ENCODE peak calls at places on chromosomes 12 and 14, in six cellular contexts. U is AG04449, E is RWPE1, G is endothelial cell, Y is GM20000, P is AG10803. Q is an unnamed sample.

GRCh38 chr12:75130811-75131210 is 78.8 kb downstream of the KCNC2 start:
- DNase-seq in E (peak; percentile 86), G (no peak), P (no peak), U (no peak), Y (no peak), Q (no peak)

GRCh38 chr14:60594077-60594476 is 55.2 kb downstream of the SIX1 start:
- DNase-seq in U (no peak), G (no peak), P (no peak), E (no peak), Y (no peak), Q (no peak)

GRCh38 chr12:101570022-101570421 is 24.7 kb upstream of the MYBPC1 start:
- DNase-seq in P (peak; percentile 55), E (peak; percentile 15), G (no peak), U (peak; percentile 31), Y (peak; percentile 11), Q (no peak)

GRCh38 chr12:85057370-85057963 is 21.3 kb downstream of the LRRIQ1 start:
- DNase-seq in E (peak; percentile 11), U (no peak), G (peak; percentile 62), Y (peak; percentile 16), P (peak; percentile 53), Q (peak; percentile 13)

GRCh38 chr14:70317969-70318634 is 41.4 kb downstream of the COX16 start:
- DNase-seq in Y (peak; percentile 24), E (peak; percentile 20), P (peak; percentile 49), G (peak; percentile 59), U (peak; percentile 17), Q (peak; percentile 20)

GRCh38 chr14:78446807-78447206 is 276.6 kb downstream of the NRXN3 start:
- DNase-seq in G (peak; percentile 39), E (no peak), Y (no peak), U (no peak), P (no peak), Q (no peak)

GRCh38 chr14:24430143-24430681 is 458 bp downstream of the KHNYN start:
- DNase-seq in U (no peak), Y (peak; percentile 89), P (peak; percentile 85), G (peak; percentile 64), E (peak; percentile 67), Q (peak; percentile 88)

GRCh38 chr14:49479432-49479831 is 106.7 kb downstream of the RPS29 start:
- DNase-seq in P (peak; percentile 1), Y (no peak), G (no peak), E (no peak), U (no peak), Q (no peak)

GRCh38 chr14:31479026-31479425 is 8.8 kb downstream of the GPR33 start:
- DNase-seq in G (no peak), U (no peak), P (no peak), Y (no peak), E (no peak), Q (no peak)

GRCh38 chr12:47944685-47945340 is 18.6 kb upstream of the TMEM106C start:
- DNase-seq in U (no peak), Y (no peak), G (no peak), E (no peak), P (no peak), Q (no peak)

GRCh38 chr12:44667461-44667860 is 208.7 kb downstream of the NELL2 start:
- DNase-seq in Y (no peak), U (no peak), E (no peak), G (no peak), P (no peak), Q (no peak)

GRCh38 chr12:34394211-34395055 is 372.1 kb downstream of the ALG10 start:
- DNase-seq in U (no peak), E (no peak), Y (no peak), G (no peak), P (no peak), Q (peak; percentile 11)

GRCh38 chr12:124774462-124775167 is 89.0 kb downstream of the SCARB1 start:
- DNase-seq in G (no peak), E (no peak), P (peak; percentile 95), Y (peak; percentile 83), U (peak; percentile 76), Q (peak; percentile 75)

GRCh38 chr12:68609955-68610434 is 704 bp upstream of the RAP1B start:
- DNase-seq in U (no peak), G (no peak), E (no peak), P (peak; percentile 52), Y (no peak), Q (no peak)

GRCh38 chr14:22381751-22382150 is 207.3 kb downstream of the DAD1 start:
- DNase-seq in E (no peak), Y (no peak), P (no peak), G (no peak), U (no peak), Q (no peak)

GRCh38 chr12:81598205-81598604 is 160.9 kb downstream of the PPFIA2 start:
- DNase-seq in G (no peak), P (no peak), E (no peak), U (no peak), Y (no peak), Q (no peak)

GRCh38 chr12:53061404-53062010 is 11.6 kb downstream of the TNS2 start:
- DNase-seq in Y (no peak), U (no peak), P (no peak), G (no peak), E (no peak), Q (no peak)

GRCh38 chr12:132154941-132155770 is 10.9 kb downstream of the NOC4L start:
- DNase-seq in U (no peak), P (no peak), E (no peak), G (no peak), Y (no peak), Q (no peak)

GRCh38 chr12:105946541-105946940 is 192.2 kb downstream of the NUAK1 start:
- DNase-seq in P (no peak), U (no peak), E (no peak), Y (no peak), G (no peak), Q (no peak)

GRCh38 chr12:79765157-79765556 is 74.4 kb upstream of the PAWR start:
- DNase-seq in Y (no peak), G (no peak), E (no peak), P (peak; percentile 26), U (no peak), Q (no peak)

GRCh38 chr12:18882690-18883089 is 144.8 kb downstream of the CAPZA3 start:
- DNase-seq in U (no peak), Y (no peak), P (no peak), G (no peak), E (no peak), Q (no peak)

GRCh38 chr14:50068496-50068895 is 47.9 kb downstream of the VCPKMT start:
- DNase-seq in U (no peak), G (no peak), P (no peak), E (no peak), Y (no peak), Q (no peak)

DNA sequence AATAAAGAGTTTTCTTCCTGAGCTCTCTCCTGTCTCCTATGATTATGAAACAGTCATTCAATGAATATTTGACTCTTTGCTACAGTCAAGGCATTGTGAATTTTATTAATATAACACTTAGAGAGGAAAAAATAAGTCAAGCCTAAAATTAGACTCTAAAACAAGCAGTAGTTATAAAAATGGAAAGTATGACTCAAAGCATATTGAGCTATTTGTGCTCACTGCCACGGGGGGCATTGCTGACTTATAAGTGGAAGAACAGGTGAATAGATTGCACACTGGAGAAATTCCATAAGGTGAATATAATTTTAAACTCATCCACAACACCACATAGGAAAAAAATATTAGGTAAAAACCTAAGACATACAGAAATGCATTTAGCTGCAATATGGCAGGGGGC is 87.7 kb upstream of the CCDC196 start:
- DNase-seq in U (no peak), Y (no peak), E (no peak), P (no peak), G (no peak), Q (no peak)
- TF ChIP-seq CTCF in U (no peak), Y (no peak), E (no peak), P (no peak), G (no peak), Q (no peak)

GRCh38 chr12:4282892-4283511 is 9.4 kb downstream of the CCND2 start:
- DNase-seq in Y (no peak), P (no peak), G (no peak), U (no peak), E (no peak), Q (no peak)
- TF ChIP-seq CTCF in Y (peak; percentile 6), P (no peak), G (no peak), U (no peak), E (no peak), Q (no peak)

GRCh38 chr12:120625557-120626419 is 14.6 kb upstream of the CABP1 start:
- DNase-seq in G (no peak), Y (no peak), P (no peak), E (peak; percentile 19), U (no peak), Q (no peak)

GRCh38 chr12:120630139-120630895 is 10.1 kb upstream of the CABP1 start:
- DNase-seq in U (no peak), P (no peak), G (no peak), Y (no peak), E (no peak), Q (no peak)

GRCh38 chr12:120631097-120631496 is 9.3 kb upstream of the CABP1 start:
- DNase-seq in P (no peak), Y (no peak), G (no peak), U (no peak), E (no peak), Q (no peak)

GRCh38 chr12:120628919-120629318 is 11.5 kb upstream of the CABP1 start:
- DNase-seq in G (peak; percentile 22), Y (no peak), P (no peak), U (no peak), E (no peak), Q (no peak)
- TF ChIP-seq CTCF in G (no peak), Y (no peak), P (no peak), U (no peak), E (no peak), Q (no peak)

GRCh38 chr12:122523280-122523679 is 3.5 kb downstream of the RSRC2 start:
- DNase-seq in U (no peak), G (no peak), P (peak; percentile 86), E (no peak), Y (no peak), Q (no peak)
- TF ChIP-seq CTCF in U (no peak), G (no peak), P (no peak), E (no peak), Y (no peak), Q (no peak)